ENCODE peak calls at places on chromosomes 16 and 17, in five cellular contexts. V, W, J, Y and I are unnamed samples.

GRCh38 chr16:79372504-79373184 is 227.9 kb downstream of the MAF start:
- DNase-seq in J (peak; percentile 51), W (peak; percentile 26), Y (no peak), V (no peak), I (no peak)

GRCh38 chr17:19760781-19761180 is 12.7 kb upstream of the ALDH3A1 start:
- DNase-seq in V (no peak), W (no peak), J (no peak), Y (no peak), I (no peak)

GRCh38 chr17:55926276-55926995 is 175.6 kb downstream of the PCTP start:
- DNase-seq in Y (no peak), W (no peak), J (no peak), V (no peak), I (no peak)

GRCh38 chr16:24504467-24505345 is 34.7 kb upstream of the RBBP6 start:
- DNase-seq in V (peak; percentile 66), W (peak; percentile 62), Y (peak; percentile 43), J (peak; percentile 66), I (peak; percentile 67)

GRCh38 chr17:52202572-52202876 is 44.0 kb upstream of the CA10 start:
- DNase-seq in V (no peak), J (no peak), Y (no peak), W (no peak), I (no peak)

GRCh38 chr17:36631022-36631421 is 29.6 kb downstream of the MRM1 start:
- DNase-seq in W (no peak), V (no peak), J (no peak), Y (no peak), I (no peak)

GRCh38 chr17:45666046-45666600 is 118.0 kb upstream of the CRHR1 start:
- DNase-seq in W (no peak), Y (no peak), J (no peak), V (no peak), I (no peak)

GRCh38 chr17:78665952-78666920 is 89.0 kb upstream of the DNAH17 start:
- DNase-seq in V (peak; percentile 68), J (peak; percentile 46), Y (no peak), W (peak; percentile 47), I (peak; percentile 49)

GRCh38 chr16:21263640-21264211 is 14.4 kb downstream of the CRYM start:
- DNase-seq in J (no peak), Y (no peak), W (no peak), V (no peak), I (peak; percentile 66)

GRCh38 chr16:82954224-82954929 is 327.6 kb downstream of the CDH13 start:
- DNase-seq in V (no peak), J (peak; percentile 39), W (no peak), Y (no peak), I (no peak)

GRCh38 chr17:37650419-37651003 is 7.3 kb upstream of the DDX52 start:
- DNase-seq in W (no peak), Y (no peak), V (peak; percentile 43), J (peak; percentile 48), I (peak; percentile 29)

GRCh38 chr17:29037739-29038465 is 5.0 kb upstream of the PIPOX start:
- DNase-seq in V (no peak), W (no peak), J (no peak), Y (peak; percentile 34), I (no peak)

GRCh38 chr17:6969323-6969726 is 26.5 kb upstream of the ALOX12 start:
- DNase-seq in W (no peak), V (no peak), J (peak; percentile 9), Y (no peak), I (no peak)

GRCh38 chr17:72386619-72387237 is 265.9 kb downstream of the SOX9 start:
- DNase-seq in V (no peak), J (peak; percentile 56), Y (no peak), W (no peak), I (no peak)

GRCh38 chr17:16989953-16990860 is 18.3 kb upstream of the TNFRSF13B start:
- DNase-seq in Y (peak; percentile 10), W (no peak), V (no peak), J (peak; percentile 41), I (no peak)

GRCh38 chr17:19726615-19727376 is 10.4 kb upstream of the SLC47A2 start:
- DNase-seq in J (peak; percentile 38), W (no peak), V (no peak), Y (no peak), I (no peak)

GRCh38 chr16:83458612-83459011 is 349.2 kb upstream of the HSBP1 start:
- DNase-seq in J (peak; percentile 56), W (no peak), Y (no peak), V (no peak), I (peak; percentile 50)

GRCh38 chr16:86962913-86963312 is 354.3 kb downstream of the C16orf95 start:
- DNase-seq in V (no peak), J (no peak), Y (no peak), W (no peak), I (no peak)

GRCh38 chr17:48149174-48150106 is 41.9 kb downstream of the SNX11 start:
- DNase-seq in J (peak; percentile 24), W (no peak), Y (peak; percentile 23), V (peak; percentile 16), I (no peak)

GRCh38 chr17:76682306-76682705 is 28.5 kb downstream of the MXRA7 start:
- DNase-seq in W (no peak), V (no peak), Y (no peak), J (peak; percentile 96), I (no peak)

GRCh38 chr17:65261152-65261551 is 124.0 kb downstream of the RGS9 start:
- DNase-seq in W (no peak), Y (no peak), V (peak; percentile 7), J (no peak), I (no peak)

GRCh38 chr17:45040459-45040858 is 11.0 kb downstream of the DCAKD start:
- DNase-seq in Y (no peak), W (no peak), V (no peak), J (no peak), I (no peak)

GRCh38 chr16:12078405-12079245 is 102.1 kb downstream of the SNX29 start:
- DNase-seq in W (no peak), Y (no peak), V (no peak), J (no peak), I (no peak)

GRCh38 chr17:49495842-49496182 is 719 bp downstream of the NGFR start:
- DNase-seq in J (no peak), Y (no peak), V (no peak), W (no peak), I (no peak)

GRCh38 chr17:29066603-29067002 is 23.7 kb downstream of the PIPOX start:
- DNase-seq in V (no peak), W (no peak), Y (peak; percentile 86), J (no peak), I (no peak)

GRCh38 chr16:14309001-14309886 is 238.1 kb downstream of the MRTFB start:
- DNase-seq in V (no peak), Y (no peak), J (peak; percentile 23), W (peak; percentile 24), I (peak; percentile 59)

GRCh38 chr17:55456307-55457240 is 34.9 kb upstream of the MMD start:
- DNase-seq in Y (no peak), J (peak; percentile 57), V (no peak), W (no peak), I (no peak)

GRCh38 chr16:89084411-89084810 is 9.2 kb upstream of the ACSF3 start:
- DNase-seq in Y (peak; percentile 42), J (no peak), W (no peak), V (no peak), I (no peak)

GRCh38 chr17:76147211-76148014 is 6.4 kb upstream of the FOXJ1 start:
- DNase-seq in V (no peak), Y (peak; percentile 53), W (no peak), J (peak; percentile 29), I (no peak)

GRCh38 chr17:57557363-57557762 is 187.7 kb downstream of the CCDC182 start:
- DNase-seq in V (no peak), W (no peak), J (no peak), Y (no peak), I (no peak)

GRCh38 chr17:36994438-36994837 is 45.7 kb downstream of the AATF start:
- DNase-seq in Y (no peak), J (peak; percentile 88), V (no peak), W (no peak), I (no peak)

GRCh38 chr17:66555605-66556004 is 253.2 kb downstream of the PRKCA start:
- DNase-seq in Y (no peak), V (no peak), J (no peak), W (no peak), I (no peak)

GRCh38 chr17:48613862-48614694 is 1.0 kb downstream of the HOXB8 start:
- DNase-seq in Y (no peak), J (no peak), V (no peak), W (no peak), I (no peak)

GRCh38 chr16:27720731-27721547 is 171.0 kb downstream of the KATNIP start:
- DNase-seq in W (no peak), Y (no peak), V (no peak), J (no peak), I (no peak)

GRCh38 chr16:89330177-89330856 is 112.8 kb downstream of the ZNF778 start:
- DNase-seq in J (no peak), V (peak; percentile 50), W (no peak), Y (no peak), I (no peak)

GRCh38 chr16:46982335-46982734 is 8.9 kb upstream of the DNAJA2 start:
- DNase-seq in Y (no peak), V (no peak), W (no peak), J (no peak), I (peak; percentile 58)

GRCh38 chr17:41492351-41492750 is 2.6 kb upstream of the KRT36 start:
- DNase-seq in W (no peak), V (no peak), Y (no peak), J (peak; percentile 90), I (no peak)

GRCh38 chr16:6095414-6095813 is 997.8 kb upstream of the EEF2KMT start:
- DNase-seq in J (no peak), W (no peak), Y (peak; percentile 59), V (no peak), I (no peak)

GRCh38 chr16:29230671-29231091 is 175.8 kb downstream of the NPIPB11 start:
- DNase-seq in W (no peak), J (peak; percentile 53), Y (no peak), V (no peak), I (no peak)